ENCODE peak calls at places on chromosomes 4 and X, in seven cellular contexts. M is psoas muscle; I is cardiac muscle cell; E is PC-9; Y is CD8-positive, alpha-beta memory T cell; P is left lung; V is WERI-Rb-1. H is an unnamed sample.

GRCh38 chr4:116070283-116070682 is 956.9 kb upstream of the NDST4 start:
- DNase-seq in I (no peak), Y (no peak), V (no peak), M (no peak), P (no peak), E (no peak), H (peak; percentile 11)

GRCh38 chr4:158051401-158052235 is 121.2 kb downstream of the GASK1B start:
- DNase-seq in M (peak; percentile 31), E (no peak), V (no peak), P (no peak), Y (no peak), I (no peak), H (peak; percentile 97)

GRCh38 chr4:142801966-142802365 is 44.1 kb downstream of the INPP4B start:
- DNase-seq in I (no peak), V (no peak), E (peak; percentile 17), P (no peak), Y (no peak), M (no peak), H (no peak)

GRCh38 chr4:40845136-40845910 is 95.6 kb downstream of the NSUN7 start:
- DNase-seq in I (peak; percentile 37), Y (no peak), V (no peak), M (no peak), E (no peak), P (no peak), H (no peak)

GRCh38 chrX:71542825-71543224 is 9.9 kb downstream of the OGT start:
- DNase-seq in M (no peak), I (no peak), Y (no peak), V (no peak), P (no peak), E (no peak), H (peak; percentile 24)

GRCh38 chr4:123443401-123444297 is 47.1 kb downstream of the SPRY1 start:
- DNase-seq in I (no peak), M (no peak), P (no peak), V (no peak), E (no peak), Y (no peak), H (no peak)

GRCh38 chr4:86961605-86962295 is 26.9 kb downstream of the AFF1 start:
- DNase-seq in Y (no peak), M (no peak), I (peak; percentile 81), P (no peak), V (peak; percentile 68), E (no peak), H (peak; percentile 80)

GRCh38 chr4:151569650-151570049 is 160.7 kb downstream of the FHIP1A start:
- DNase-seq in Y (no peak), E (peak; percentile 29), M (no peak), I (peak; percentile 7), P (no peak), V (no peak), H (no peak)

GRCh38 chr4:125316781-125317525 is 2.2 kb downstream of the FAT4 start:
- DNase-seq in E (no peak), P (peak; percentile 74), I (peak; percentile 41), V (peak; percentile 73), Y (no peak), M (peak; percentile 41), H (peak; percentile 18)

GRCh38 chrX:147376601-147377387 is 534.9 kb upstream of the FMR1 start:
- DNase-seq in V (no peak), I (peak; percentile 17), M (no peak), E (no peak), P (no peak), Y (no peak), H (no peak)

GRCh38 chr4:167578906-167579305 is 344.6 kb upstream of the SPOCK3 start:
- DNase-seq in V (no peak), P (no peak), Y (no peak), M (no peak), I (no peak), E (no peak), H (no peak)

GRCh38 chr4:156194896-156195295 is 241.2 kb upstream of the CTSO start:
- DNase-seq in M (no peak), P (no peak), Y (no peak), E (no peak), I (no peak), V (no peak), H (no peak)

GRCh38 chrX:22691966-22692565 is 307.7 kb upstream of the DDX53 start:
- DNase-seq in M (no peak), P (no peak), Y (no peak), V (no peak), I (no peak), E (no peak), H (no peak)

GRCh38 chr4:137510866-137511265 is 21.4 kb downstream of the PCDH18 start:
- DNase-seq in E (no peak), M (no peak), I (no peak), Y (no peak), P (no peak), V (no peak), H (peak; percentile 94)

GRCh38 chr4:6362896-6363295 is 93.2 kb downstream of the WFS1 start:
- DNase-seq in I (peak; percentile 85), M (no peak), V (no peak), E (no peak), P (peak; percentile 66), Y (no peak), H (peak; percentile 7)

GRCh38 chrX:614136-614535 is 16.5 kb upstream of the SHOX start:
- DNase-seq in Y (no peak), I (no peak), P (no peak), M (no peak), V (no peak), E (no peak), H (no peak)

GRCh38 chrX:72340046-72340445 is 34.3 kb upstream of the CITED1 start:
- DNase-seq in Y (no peak), P (no peak), V (no peak), M (no peak), E (no peak), I (no peak), H (no peak)

GRCh38 chr4:72987741-72988729 is 81.5 kb downstream of the COX18 start:
- DNase-seq in P (no peak), M (no peak), I (no peak), E (no peak), Y (no peak), V (no peak), H (peak; percentile 36)

GRCh38 chrX:22247169-22247568 is 25.5 kb upstream of the CBLL2 start:
- DNase-seq in E (no peak), I (no peak), M (no peak), P (no peak), Y (no peak), V (no peak), H (peak; percentile 50)

DNA sequence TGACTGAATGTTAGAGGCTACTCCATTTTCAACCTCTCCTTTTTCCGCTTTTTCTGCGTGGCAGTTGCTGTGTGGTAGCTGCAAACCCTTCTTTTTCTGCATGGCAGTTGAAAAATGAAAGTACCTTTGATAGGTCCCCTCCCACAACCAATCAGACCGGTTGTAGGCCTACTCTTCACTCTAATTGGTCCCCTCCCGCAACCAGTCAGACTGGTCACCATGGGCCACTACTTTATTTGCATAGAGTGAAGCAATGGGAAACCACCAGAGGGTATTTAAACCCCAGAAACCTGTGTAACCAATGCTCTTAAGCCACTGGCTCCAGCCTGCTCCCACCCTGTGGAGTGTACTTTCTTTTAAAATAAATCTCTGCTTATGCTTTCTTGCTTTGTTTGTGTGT is 877.8 kb downstream of the FAM133A start:
- DNase-seq in P (no peak), V (no peak), I (no peak), M (no peak), E (no peak), Y (no peak), H (no peak)
- H3K27me3 ChIP-seq in P (peaks cover 3% of the 10 kb centered on the region), V (peaks cover 10% of the 10 kb centered on the region), I (no peaks in the 10 kb centered on the region), M (no peaks in the 10 kb centered on the region), E (no peaks in the 10 kb centered on the region), Y (no peaks in the 10 kb centered on the region), H (no peaks in the 10 kb centered on the region)

GRCh38 chrX:87388381-87388780 is 129.2 kb upstream of the KLHL4 start:
- DNase-seq in P (no peak), I (no peak), Y (no peak), M (no peak), V (no peak), E (no peak), H (no peak)
- H3K27me3 ChIP-seq in P (no peaks in the 10 kb centered on the region), I (no peaks in the 10 kb centered on the region), Y (no peaks in the 10 kb centered on the region), M (no peaks in the 10 kb centered on the region), V (peaks cover 3% of the 10 kb centered on the region), E (no peaks in the 10 kb centered on the region), H (no peaks in the 10 kb centered on the region)

GRCh38 chr4:4849524-4850193 is 9.8 kb upstream of the MSX1 start:
- DNase-seq in M (no peak), I (no peak), V (no peak), P (peak; percentile 23), E (no peak), Y (no peak), H (no peak)
- H3K27me3 ChIP-seq in M (peaks cover 94% of the 10 kb centered on the region), I (peaks cover 45% of the 10 kb centered on the region), V (peaks cover 3% of the 10 kb centered on the region), P (peaks cover 25% of the 10 kb centered on the region), E (peaks cover 3% of the 10 kb centered on the region), Y (peaks cover 26% of the 10 kb centered on the region), H (peaks cover 12% of the 10 kb centered on the region)

GRCh38 chr4:146640021-146640425 is 1.3 kb downstream of the POU4F2 start:
- DNase-seq in I (no peak), E (no peak), P (peak; percentile 73), Y (no peak), V (no peak), M (no peak), H (no peak)
- H3K27me3 ChIP-seq in I (peaks cover 99% of the 10 kb centered on the region), E (no peaks in the 10 kb centered on the region), P (peaks cover 88% of the 10 kb centered on the region), Y (peaks cover 4% of the 10 kb centered on the region), V (no peaks in the 10 kb centered on the region), M (peaks cover 83% of the 10 kb centered on the region), H (peaks cover 73% of the 10 kb centered on the region)

GRCh38 chr4:23171971-23172370 is 479.2 kb downstream of the GBA3 start:
- DNase-seq in I (no peak), P (no peak), E (no peak), V (no peak), Y (no peak), M (no peak), H (peak; percentile 14)
- H3K27me3 ChIP-seq in I (no peaks in the 10 kb centered on the region), P (no peaks in the 10 kb centered on the region), E (no peaks in the 10 kb centered on the region), V (no peaks in the 10 kb centered on the region), Y (no peaks in the 10 kb centered on the region), M (no peaks in the 10 kb centered on the region), H (no peaks in the 10 kb centered on the region)

DNA sequence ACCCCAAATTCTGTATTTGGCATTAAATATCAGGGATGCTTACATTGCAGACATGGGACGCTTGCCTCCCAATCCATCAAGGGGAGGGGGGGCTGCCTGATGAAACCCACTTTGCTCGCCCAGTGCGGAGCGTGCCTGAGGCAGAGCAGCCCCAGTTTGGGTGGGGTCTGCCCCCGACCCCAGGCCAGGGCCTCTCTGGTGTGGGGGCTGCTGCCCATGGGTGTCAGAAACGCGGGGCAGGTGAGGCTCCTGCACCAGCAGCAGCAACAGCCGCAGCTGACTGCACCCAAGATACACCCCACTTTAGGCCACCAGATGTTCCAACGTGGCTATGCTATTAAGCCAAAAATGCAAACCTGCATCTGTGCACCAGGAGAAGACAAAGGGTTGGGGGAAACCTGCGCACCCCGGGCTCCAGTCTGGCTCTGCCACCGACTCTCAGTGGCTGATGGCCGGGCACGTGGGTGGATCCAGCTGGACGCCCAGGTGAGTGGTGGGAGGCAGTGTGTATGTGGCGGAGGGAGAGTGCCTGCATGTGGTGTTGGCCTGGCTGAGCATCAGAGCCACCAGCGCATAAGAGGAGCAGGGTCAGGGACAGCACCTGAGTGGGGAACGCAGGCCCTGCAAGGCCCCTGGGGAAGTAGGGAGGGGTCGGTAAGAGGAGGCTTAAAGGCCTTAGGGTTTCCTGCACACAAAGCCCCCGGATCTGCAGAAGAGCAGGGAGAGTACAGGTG is 86.2 kb downstream of the ABLIM2 start:
- DNase-seq in Y (no peak), I (no peak), E (no peak), M (peak; percentile 11), V (no peak), P (peak; percentile 61), H (no peak)
- H3K27me3 ChIP-seq in Y (no peaks in the 10 kb centered on the region), I (no peaks in the 10 kb centered on the region), E (peaks cover 19% of the 10 kb centered on the region), M (peaks cover 3% of the 10 kb centered on the region), V (no peaks in the 10 kb centered on the region), P (no peaks in the 10 kb centered on the region), H (peaks cover 47% of the 10 kb centered on the region)

H was measured in astrocyte.